ENCODE peak calls at places on chromosome 15, in ten cellular contexts. F is stimulated activated CD8-positive, alpha-beta memory T cell treated with anti-CD3 and anti-CD28 coated beads, Interleukin-12 subunit alpha, Interleukin-12 subunit beta, amount 100 ng/mL, for 1 hour; T is HL-60; X is fibroblast of mammary gland; H is GM03348; P is NCI-H2081; E is Daoy; O is NCI-H460; V is iris pigment epithelial cell; G is SJSA1. W is an unnamed sample.

GRCh38 chr15:101090460-101090853 is 161.4 kb downstream of the CHSY1 start:
- DNase-seq in F (no peak), O (no peak), E (no peak), T (no peak), G (no peak), V (no peak), H (no peak), X (no peak), P (no peak), W (no peak)

GRCh38 chr15:39908186-39908585 is 11.9 kb downstream of the GPR176 start:
- DNase-seq in T (no peak), P (no peak), X (peak), O (no peak), V (peak), G (no peak), E (peak), H (peak), F (no peak), W (no peak)

GRCh38 chr15:78418239-78418638 is 19.8 kb upstream of the IREB2 start:
- DNase-seq in P (no peak), E (peak), T (no peak), V (peak), G (no peak), H (no peak), F (no peak), O (no peak), X (no peak), W (no peak)

GRCh38 chr15:52857937-52858336 is 67.8 kb upstream of the ONECUT1 start:
- DNase-seq in T (no peak), G (peak), P (no peak), X (no peak), F (no peak), E (peak), O (no peak), H (no peak), V (peak), W (no peak)

GRCh38 chr15:49813615-49814014 is 192.8 kb downstream of the DTWD1 start:
- DNase-seq in T (no peak), E (no peak), F (no peak), O (no peak), P (no peak), V (no peak), G (no peak), H (no peak), X (no peak), W (no peak)

GRCh38 chr15:90046289-90046688 is 45.2 kb downstream of the ZNF710 start:
- DNase-seq in V (no peak), E (no peak), O (no peak), F (no peak), G (no peak), P (no peak), H (no peak), X (no peak), T (no peak), W (no peak)

GRCh38 chr15:86213888-86214287 is 134.2 kb downstream of the AGBL1 start:
- DNase-seq in O (no peak), F (no peak), V (no peak), E (no peak), T (no peak), H (no peak), X (no peak), P (no peak), G (no peak), W (no peak)

GRCh38 chr15:25385986-25386385 is 52.8 kb downstream of the UBE3A start:
- DNase-seq in T (no peak), E (no peak), H (no peak), F (no peak), X (no peak), P (no peak), G (no peak), O (no peak), V (peak), W (no peak)

GRCh38 chr15:58228708-58229107 is 90.5 kb downstream of the AQP9 start:
- DNase-seq in T (no peak), V (peak), F (no peak), P (no peak), H (peak), X (peak), O (no peak), E (peak), G (no peak), W (no peak)

GRCh38 chr15:82849556-82850241 is 40.3 kb downstream of the WHAMM start:
- DNase-seq in T (peak), O (peak), F (peak), H (peak), V (peak), X (peak), P (peak), G (no peak), E (peak), W (no peak)

GRCh38 chr15:73330206-73331051 is 38.3 kb downstream of the HCN4 start:
- DNase-seq in F (no peak), T (no peak), P (no peak), G (no peak), E (no peak), V (no peak), O (no peak), X (peak), H (no peak), W (no peak)

GRCh38 chr15:84604804-84605203 is 4.0 kb downstream of the ZSCAN2 start:
- DNase-seq in E (peak), P (no peak), G (no peak), F (no peak), X (peak), V (peak), O (no peak), T (no peak), H (no peak), W (no peak)

GRCh38 chr15:35455201-35455600 is 90.8 kb downstream of the DPH6 start:
- DNase-seq in F (no peak), V (peak), G (no peak), H (no peak), T (no peak), X (no peak), E (no peak), P (no peak), O (no peak), W (no peak)

GRCh38 chr15:101808201-101808600 is 3.8 kb upstream of the OR4F15 start:
- DNase-seq in V (peak), F (no peak), E (peak), P (no peak), G (peak), T (no peak), X (peak), O (no peak), H (peak), W (no peak)

GRCh38 chr15:92949604-92950249 is 49.6 kb downstream of the CHD2 start:
- DNase-seq in T (no peak), V (no peak), O (no peak), H (no peak), G (no peak), E (no peak), F (no peak), P (no peak), X (peak), W (no peak)

GRCh38 chr15:83270176-83270575 is 14.3 kb downstream of the BNC1 start:
- DNase-seq in O (no peak), G (no peak), V (no peak), H (no peak), X (no peak), F (no peak), E (no peak), P (no peak), T (no peak), W (no peak)

GRCh38 chr15:84840741-84841429 is 23.7 kb downstream of the ALPK3 start:
- DNase-seq in H (peak), P (no peak), G (no peak), V (peak), F (no peak), E (no peak), X (peak), T (no peak), O (no peak), W (no peak)

GRCh38 chr15:68227806-68228142 is 1.8 kb downstream of the CLN6 start:
- DNase-seq in V (no peak), T (no peak), X (no peak), H (peak), E (no peak), P (no peak), O (no peak), F (no peak), G (no peak), W (no peak)

GRCh38 chr15:101813803-101814534 is 2.0 kb downstream of the OR4F15 start:
- DNase-seq in H (peak), E (no peak), F (no peak), T (no peak), V (peak), P (no peak), O (no peak), X (peak), G (no peak), W (no peak)

GRCh38 chr15:76193934-76194333 is 117.3 kb downstream of the ETFA start:
- DNase-seq in O (no peak), F (no peak), E (no peak), G (no peak), T (no peak), H (no peak), X (peak), V (no peak), P (no peak), W (no peak)

GRCh38 chr15:81413851-81414250 is 39.8 kb upstream of the TMC3 start:
- DNase-seq in G (no peak), P (no peak), F (no peak), X (no peak), E (no peak), H (no peak), O (no peak), T (no peak), V (no peak), W (no peak)

GRCh38 chr15:38202356-38202755 is 50.3 kb upstream of the SPRED1 start:
- DNase-seq in O (no peak), P (no peak), F (no peak), E (no peak), V (no peak), X (peak), T (no peak), G (no peak), H (no peak), W (no peak)

GRCh38 chr15:75042730-75043508 is 19.5 kb downstream of the PPCDC start:
- DNase-seq in O (peak), H (peak), E (peak), X (peak), P (no peak), T (peak), V (peak), F (peak), G (peak), W (peak)

GRCh38 chr15:77004189-77004588 is 9.3 kb downstream of the PSTPIP1 start:
- DNase-seq in X (no peak), P (no peak), T (peak), G (no peak), H (no peak), O (no peak), E (no peak), V (no peak), F (no peak), W (peak)

GRCh38 chr15:99371180-99372103 is 120.2 kb downstream of the LRRC28 start:
- DNase-seq in G (no peak), V (peak), O (no peak), P (no peak), E (no peak), F (no peak), H (peak), X (peak), T (no peak), W (no peak)

GRCh38 chr15:27241942-27242341 is 271.0 kb downstream of the GABRG3 start:
- DNase-seq in E (no peak), G (no peak), P (no peak), H (no peak), O (no peak), T (no peak), X (no peak), V (no peak), F (no peak), W (no peak)

GRCh38 chr15:69154684-69155083 is 5.8 kb upstream of the GLCE start:
- DNase-seq in F (no peak), G (no peak), V (peak), O (no peak), T (no peak), E (peak), H (peak), P (no peak), X (peak), W (no peak)

GRCh38 chr15:90062729-90063684 is 39.3 kb downstream of the IDH2 start:
- DNase-seq in T (no peak), F (no peak), G (no peak), X (no peak), P (peak), E (no peak), V (no peak), O (no peak), H (no peak), W (no peak)

GRCh38 chr15:33098082-33099058 is 96.1 kb downstream of the FMN1 start:
- DNase-seq in O (no peak), X (peak), V (peak), E (peak), F (no peak), G (peak), P (no peak), H (peak), T (no peak), W (no peak)

GRCh38 chr15:74396146-74396438 is 28.6 kb upstream of the CYP11A1 start:
- DNase-seq in E (no peak), F (no peak), H (no peak), O (no peak), P (no peak), G (no peak), X (no peak), V (no peak), T (no peak), W (no peak)

GRCh38 chr15:77642793-77643430 is 10.2 kb upstream of the LINGO1 start:
- DNase-seq in F (no peak), X (no peak), O (no peak), E (peak), T (no peak), H (no peak), G (no peak), P (no peak), V (peak), W (no peak)

GRCh38 chr15:43316007-43316968 is 14.1 kb downstream of the LCMT2 start:
- DNase-seq in H (no peak), P (no peak), F (no peak), G (no peak), T (no peak), X (peak), V (no peak), E (no peak), O (no peak), W (no peak)

GRCh38 chr15:45199136-45199810 is 11.5 kb upstream of the SHF start:
- DNase-seq in F (no peak), V (peak), E (peak), T (peak), O (peak), G (no peak), H (no peak), P (no peak), X (no peak), W (no peak)

GRCh38 chr15:87827126-87827525 is 429.4 kb downstream of the NTRK3 start:
- DNase-seq in O (no peak), T (no peak), E (no peak), F (no peak), V (peak), P (no peak), G (no peak), X (peak), H (peak), W (no peak)